ENCODE peak calls at places on chromosomes 7 and 10, in six cellular contexts. W is right cardiac atrium, O is colonic mucosa, P is left ventricle myocardium inferior, I is cardiac muscle cell, Q is endothelial cell of umbilical vein. C is an unnamed sample.
A peak's percentile ranks its signal among the peaks of the same experiment; 100 is the strongest.

GRCh38 chr7:89332026-89332425 is 536.5 kb upstream of the TEX47 start:
- DNase-seq in I (no peak), Q (no peak), O (no peak), W (no peak), P (no peak), C (no peak)

GRCh38 chr10:34628174-34628802 is 186.8 kb downstream of the PARD3 start:
- DNase-seq in O (peak; percentile 84), W (peak; percentile 90), Q (no peak), I (peak; percentile 79), P (peak; percentile 78), C (no peak)

GRCh38 chr10:75358835-75359421 is 42.6 kb downstream of the ZNF503 start:
- DNase-seq in O (no peak), I (no peak), Q (no peak), W (no peak), P (no peak), C (peak; percentile 60)

GRCh38 chr7:1455241-1455939 is 3.9 kb downstream of the MICALL2 start:
- DNase-seq in I (no peak), O (peak; percentile 82), P (no peak), W (peak; percentile 76), Q (no peak), C (no peak)

GRCh38 chr7:71896535-71896934 is 515.6 kb downstream of the CALN1 start:
- DNase-seq in P (no peak), O (no peak), I (no peak), Q (no peak), W (no peak), C (no peak)

GRCh38 chr7:4934419-4935025 is 24.5 kb downstream of the MMD2 start:
- DNase-seq in Q (no peak), O (no peak), W (no peak), P (no peak), I (no peak), C (no peak)

GRCh38 chr10:132371641-132372081 is 25.3 kb upstream of the PWWP2B start:
- DNase-seq in W (peak; percentile 29), I (no peak), Q (no peak), O (no peak), P (no peak), C (no peak)

GRCh38 chr10:3111626-3112220 is 44.4 kb downstream of the PFKP start:
- DNase-seq in I (peak; percentile 27), Q (no peak), W (peak; percentile 85), P (peak; percentile 72), O (no peak), C (no peak)

GRCh38 chr7:131249003-131249402 is 78.7 kb upstream of the MKLN1 start:
- DNase-seq in W (peak; percentile 70), O (peak; percentile 30), I (no peak), P (peak; percentile 33), Q (peak; percentile 36), C (peak; percentile 92)

GRCh38 chr7:47180268-47180826 is 401.6 kb downstream of the TNS3 start:
- DNase-seq in O (peak; percentile 63), P (peak; percentile 38), W (no peak), I (peak; percentile 79), Q (peak; percentile 51), C (peak; percentile 31)

GRCh38 chr7:141792526-141792925 is 2.5 kb downstream of the TAS2R5 start:
- DNase-seq in P (no peak), I (no peak), O (no peak), Q (no peak), W (no peak), C (no peak)

GRCh38 chr10:132942101-132942739 is at the start of gene CFAP46:
- DNase-seq in P (peak; percentile 57), O (no peak), I (peak; percentile 91), Q (peak; percentile 39), W (peak; percentile 88), C (no peak)

GRCh38 chr7:969403-969802 is 5.9 kb downstream of the COX19 start:
- DNase-seq in W (no peak), O (no peak), P (no peak), I (no peak), Q (no peak), C (no peak)

GRCh38 chr10:86139066-86139657 is 227.4 kb downstream of the GRID1 start:
- DNase-seq in Q (no peak), P (no peak), W (no peak), O (no peak), I (peak; percentile 54), C (no peak)

GRCh38 chr10:94677691-94678090 is 5.8 kb upstream of the CYP2C18 start:
- DNase-seq in P (no peak), O (peak; percentile 67), W (no peak), Q (no peak), I (peak; percentile 10), C (no peak)

GRCh38 chr10:93806882-93807281 is 49.1 kb downstream of the LGI1 start:
- DNase-seq in P (no peak), W (peak; percentile 78), I (no peak), O (no peak), Q (no peak), C (no peak)

GRCh38 chr7:116776610-116777289 is 85.6 kb upstream of the CAPZA2 start:
- DNase-seq in W (no peak), P (no peak), O (no peak), Q (peak; percentile 78), I (no peak), C (no peak)

GRCh38 chr7:134845461-134845860 is 66.0 kb downstream of the CALD1 start:
- DNase-seq in Q (no peak), I (no peak), O (no peak), P (no peak), W (no peak), C (no peak)

GRCh38 chr7:96330193-96330592 is 8.3 kb upstream of the SLC25A13 start:
- DNase-seq in W (no peak), Q (peak; percentile 23), I (no peak), P (no peak), O (no peak), C (no peak)

GRCh38 chr7:94396044-94396443 is 1.3 kb downstream of the COL1A2 start:
- DNase-seq in P (no peak), O (no peak), Q (no peak), I (no peak), W (no peak), C (no peak)

GRCh38 chr10:100373298-100374136 is 26.5 kb downstream of the SCD start:
- DNase-seq in I (peak; percentile 98), W (peak; percentile 98), O (peak; percentile 99), Q (peak; percentile 99), P (peak; percentile 96), C (peak; percentile 100)

GRCh38 chr7:44461387-44461786 is 29.1 kb downstream of the NUDCD3 start:
- DNase-seq in W (no peak), O (no peak), P (no peak), Q (peak; percentile 64), I (no peak), C (no peak)

GRCh38 chr10:61642692-61643091 is 20.0 kb upstream of the CABCOCO1 start:
- DNase-seq in P (no peak), I (no peak), O (no peak), Q (peak; percentile 96), W (no peak), C (no peak)

GRCh38 chr10:93463723-93464511 is 18.2 kb downstream of the MYOF start:
- DNase-seq in P (no peak), Q (peak; percentile 41), I (no peak), W (peak; percentile 81), O (no peak), C (no peak)

GRCh38 chr10:97012470-97012869 is 173.3 kb downstream of the SLIT1 start:
- DNase-seq in W (no peak), I (no peak), O (no peak), Q (no peak), P (no peak), C (no peak)

GRCh38 chr7:2350055-2350454 is 4.6 kb upstream of the EIF3B start:
- DNase-seq in I (no peak), Q (no peak), O (no peak), P (no peak), W (no peak), C (no peak)

GRCh38 chr7:27239780-27240731 is 2.5 kb upstream of the EVX1 start:
- DNase-seq in O (no peak), P (no peak), I (no peak), Q (no peak), W (no peak), C (no peak)

GRCh38 chr7:27238979-27239779 is 3.4 kb upstream of the EVX1 start:
- DNase-seq in W (no peak), O (no peak), Q (no peak), P (no peak), I (peak; percentile 34), C (no peak)

GRCh38 chr7:27235387-27236052 is 7.1 kb upstream of the EVX1 start:
- DNase-seq in P (peak; percentile 43), O (peak; percentile 75), Q (no peak), I (peak; percentile 75), W (peak; percentile 75), C (no peak)

GRCh38 chr7:27237735-27238334 is 4.8 kb upstream of the EVX1 start:
- DNase-seq in I (no peak), W (no peak), P (no peak), O (no peak), Q (no peak), C (no peak)

DNA sequence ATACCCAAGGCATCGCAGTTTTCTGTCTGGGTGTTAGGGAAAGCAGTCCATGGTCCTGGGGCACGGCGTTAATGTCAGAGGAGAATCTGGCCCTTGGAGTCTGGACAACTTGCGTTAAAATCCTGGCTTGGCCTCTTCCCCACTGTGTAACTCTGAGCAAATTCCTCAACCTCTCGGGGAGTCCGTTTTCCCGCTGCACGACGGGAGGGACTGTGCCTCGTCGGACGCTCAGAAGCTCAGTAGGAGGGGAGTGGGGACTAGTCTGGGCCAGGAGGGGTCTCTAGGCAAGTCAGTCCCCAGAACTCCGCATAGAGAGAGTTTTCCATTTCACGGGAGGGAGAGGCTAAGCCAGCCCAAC is 6.6 kb upstream of the EVX1 start:
- DNase-seq in O (no peak), I (no peak), Q (no peak), P (no peak), W (no peak), C (no peak)
- H3K4me3 ChIP-seq in O (peak overlapping the region; percentile 41), I (peak overlapping the region; percentile 33), Q (no peak overlapping the region), P (peak overlapping the region; percentile 61), W (peak overlapping the region; percentile 42), C (peak overlapping the region; percentile 55)

GRCh38 chr7:132751282-132751647 is 175.0 kb upstream of the PLXNA4 start:
- DNase-seq in W (peak; percentile 59), Q (no peak), I (no peak), O (no peak), P (no peak), C (no peak)
- H3K4me3 ChIP-seq in W (no peak overlapping the region), Q (no peak overlapping the region), I (no peak overlapping the region), O (no peak overlapping the region), P (no peak overlapping the region), C (no peak overlapping the region)

GRCh38 chr7:123996327-123996625 is 36.6 kb downstream of the TMEM229A start:
- DNase-seq in I (no peak), P (no peak), Q (no peak), O (no peak), W (no peak), C (no peak)

GRCh38 chr7:123998921-123999320 is 33.9 kb downstream of the TMEM229A start:
- DNase-seq in I (no peak), W (no peak), P (no peak), Q (no peak), O (no peak), C (no peak)

GRCh38 chr7:123995617-123996326 is 37.1 kb downstream of the TMEM229A start:
- DNase-seq in O (no peak), P (no peak), Q (no peak), I (no peak), W (no peak), C (no peak)

GRCh38 chr7:123992913-123993518 is 39.9 kb downstream of the TMEM229A start:
- DNase-seq in P (no peak), I (no peak), Q (no peak), O (no peak), W (no peak), C (no peak)

GRCh38 chr7:123994449-123994848 is 38.4 kb downstream of the TMEM229A start:
- DNase-seq in P (no peak), Q (no peak), I (no peak), O (no peak), W (no peak), C (no peak)
- H3K4me3 ChIP-seq in P (no peak overlapping the region), Q (no peak overlapping the region), I (no peak overlapping the region), O (no peak overlapping the region), W (no peak overlapping the region), C (no peak overlapping the region)

GRCh38 chr10:110530131-110530831 is 32.6 kb downstream of the DUSP5 start:
- DNase-seq in Q (no peak), W (peak; percentile 82), I (peak; percentile 58), P (peak; percentile 66), O (peak; percentile 26), C (no peak)
- H3K4me3 ChIP-seq in Q (no peak overlapping the region), W (peak overlapping the region; percentile 36), I (peak overlapping the region; percentile 15), P (peak overlapping the region; percentile 55), O (no peak overlapping the region), C (peak overlapping the region; percentile 7)